ENCODE peak calls at places on chromosomes 6 and 20, in five cellular contexts. D is PC-3, G is foreskin fibroblast, W is neuronal stem cell, U is left lung. T is an unnamed sample.

GRCh38 chr6:138440296-138440695 is 36.3 kb downstream of the HEBP2 start:
- DNase-seq in D (no peak), U (no peak), W (no peak), G (no peak), T (no peak)

GRCh38 chr6:31794866-31795615 is 511 bp downstream of the VARS1 start:
- DNase-seq in G (no peak), U (peak), D (no peak), W (peak), T (no peak)

GRCh38 chr6:108163644-108164536 is 1.9 kb upstream of the NR2E1 start:
- DNase-seq in D (no peak), G (no peak), W (no peak), U (no peak), T (no peak)

GRCh38 chr20:48523191-48523757 is 304.5 kb downstream of the PREX1 start:
- DNase-seq in D (peak), U (no peak), G (peak), W (peak), T (peak)

GRCh38 chr6:42140756-42141602 is 1.4 kb downstream of the C6orf132 start:
- DNase-seq in D (no peak), G (no peak), W (no peak), U (no peak), T (no peak)

GRCh38 chr6:161674930-161675523 is 401.2 kb upstream of the AGPAT4 start:
- DNase-seq in G (no peak), W (no peak), D (no peak), U (no peak), T (no peak)

GRCh38 chr6:146358341-146359046 is 185.1 kb upstream of the RAB32 start:
- DNase-seq in U (no peak), G (no peak), D (peak), W (no peak), T (no peak)

GRCh38 chr6:29995346-29995777 is 53.0 kb downstream of the HLA-A start:
- DNase-seq in W (no peak), U (no peak), D (peak), G (peak), T (no peak)

GRCh38 chr6:70436320-70436719 is 23.0 kb downstream of the FAM135A start:
- DNase-seq in G (no peak), D (no peak), U (no peak), W (no peak), T (no peak)

GRCh38 chr6:37052027-37052628 is 46.7 kb downstream of the FGD2 start:
- DNase-seq in W (no peak), D (no peak), U (peak), G (no peak), T (no peak)

GRCh38 chr6:110816677-110817076 is 1.4 kb upstream of the CDK19 start:
- DNase-seq in U (no peak), W (no peak), G (no peak), D (no peak), T (no peak)

GRCh38 chr20:46682063-46682821 is 7.0 kb downstream of the TP53RK start:
- DNase-seq in U (no peak), W (no peak), G (no peak), D (no peak), T (no peak)

GRCh38 chr6:109595998-109596397 is 95.0 kb downstream of the AK9 start:
- DNase-seq in U (no peak), D (peak), G (peak), W (no peak), T (peak)

GRCh38 chr6:145086197-145086596 is 649.1 kb downstream of the EPM2A start:
- DNase-seq in D (no peak), G (no peak), U (no peak), W (no peak), T (no peak)

GRCh38 chr6:1917628-1918371 is 308.1 kb downstream of the FOXC1 start:
- DNase-seq in G (peak), W (no peak), U (no peak), D (peak), T (no peak)

GRCh38 chr6:99187429-99187828 is 162.0 kb downstream of the FAXC start:
- DNase-seq in G (no peak), U (no peak), W (no peak), D (peak), T (no peak)

GRCh38 chr6:144006731-144007454 is 1.2 kb downstream of the PLAGL1 start:
- DNase-seq in G (peak), W (no peak), D (peak), U (peak), T (no peak)

GRCh38 chr6:40999498-41000070 is 39.4 kb downstream of the UNC5CL start:
- DNase-seq in D (peak), U (peak), G (no peak), W (no peak), T (peak)

GRCh38 chr20:64150756-64151633 is 13.3 kb upstream of the MYT1 start:
- DNase-seq in G (no peak), U (peak), W (no peak), D (no peak), T (no peak)

GRCh38 chr6:55925292-55925691 is 49.9 kb upstream of the BMP5 start:
- DNase-seq in W (no peak), G (peak), D (peak), U (no peak), T (no peak)

GRCh38 chr6:36633915-36634314 is 39.8 kb downstream of the SRSF3 start:
- DNase-seq in G (peak), W (no peak), U (no peak), D (peak), T (peak)

GRCh38 chr6:25415274-25415673 is 136.1 kb downstream of the CARMIL1 start:
- DNase-seq in U (no peak), D (no peak), G (no peak), W (no peak), T (no peak)
- H3K4me3 ChIP-seq in U (no peak), D (no peak), G (no peak), W (no peak), T (no peak)

GRCh38 chr20:62550087-62550565 is 74.3 kb upstream of the GATA5 start:
- DNase-seq in G (no peak), W (no peak), U (no peak), D (no peak), T (peak)
- H3K4me3 ChIP-seq in G (no peak), W (no peak), U (no peak), D (no peak), T (no peak)

DNA sequence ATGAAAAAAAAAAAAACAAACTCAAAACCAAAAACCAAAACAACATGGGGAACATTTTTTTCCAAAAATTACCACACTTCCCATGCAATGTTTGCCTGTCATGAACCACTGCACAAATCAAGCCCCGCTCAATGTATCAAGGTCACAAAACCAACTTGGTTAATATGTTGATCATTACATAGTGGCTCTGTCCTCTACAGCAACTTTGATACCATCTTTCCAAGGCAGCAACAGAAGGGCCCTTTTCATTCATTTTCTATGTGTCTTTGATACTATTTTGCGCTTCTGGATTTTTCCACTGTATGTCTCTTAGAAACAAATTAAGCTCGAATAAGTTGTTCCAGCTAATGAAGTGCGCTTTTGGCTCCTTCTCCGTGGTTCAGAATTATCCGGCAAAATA is 1.5 kb downstream of the ZHX3 start:
- DNase-seq in W (no peak), G (no peak), U (no peak), D (no peak), T (no peak)
- H3K4me3 ChIP-seq in W (no peak), G (peak), U (no peak), D (peak), T (peak)

DNA sequence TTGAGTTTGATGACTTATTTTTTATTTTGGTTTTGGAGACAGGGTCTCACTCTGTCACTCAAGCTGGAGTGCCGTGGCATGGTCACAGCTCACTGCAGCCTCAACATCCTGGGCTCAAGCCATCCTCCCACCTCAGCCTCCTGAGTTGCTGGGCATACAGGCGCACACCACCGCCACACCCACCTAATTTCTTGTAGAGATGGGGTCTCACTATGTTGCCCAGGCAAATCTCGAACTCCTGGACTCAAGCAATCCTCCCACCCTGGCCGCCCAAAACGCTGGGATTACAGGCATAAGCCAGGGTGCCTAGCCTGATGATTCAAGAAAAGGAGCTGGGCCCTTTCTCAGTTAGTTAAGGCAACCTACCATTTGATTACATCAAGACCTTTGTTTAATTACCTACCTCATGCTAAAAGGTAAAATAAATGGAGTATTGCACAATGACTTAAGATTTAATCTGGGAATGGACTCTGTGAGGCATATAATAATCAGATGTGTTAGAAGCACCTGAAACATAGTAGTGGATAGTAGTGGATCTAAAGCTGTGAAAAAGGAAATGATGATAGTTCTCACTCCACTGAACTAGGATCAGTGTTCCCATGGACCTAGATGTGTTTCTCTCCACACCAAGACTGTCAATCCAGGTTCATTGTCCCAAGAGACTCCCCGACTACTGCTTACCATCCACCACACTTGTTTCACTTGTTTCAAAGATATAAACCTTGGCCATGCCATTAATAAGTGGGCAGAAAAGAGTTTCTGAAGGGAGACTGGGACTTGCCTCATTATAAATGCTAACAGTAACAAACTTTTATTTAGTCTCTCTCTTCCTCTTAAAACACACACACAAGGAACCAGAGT is 2.1 kb downstream of the TNFRSF21 start:
- DNase-seq in U (no peak), W (no peak), D (no peak), G (no peak), T (no peak)
- H3K4me3 ChIP-seq in U (peak), W (peak), D (peak), G (peak), T (no peak)

GRCh38 chr6:127406122-127406521 is 53.1 kb downstream of the KIAA0408 start:
- DNase-seq in W (no peak), G (no peak), U (no peak), D (no peak), T (no peak)
- H3K4me3 ChIP-seq in W (no peak), G (no peak), U (no peak), D (no peak), T (no peak)

GRCh38 chr6:158032354-158032733 is 50.7 kb downstream of the SYNJ2 start:
- DNase-seq in U (no peak), G (no peak), D (no peak), W (no peak), T (no peak)
- H3K4me3 ChIP-seq in U (no peak), G (no peak), D (no peak), W (no peak), T (no peak)

GRCh38 chr6:152874846-152875568 is 107.8 kb downstream of the FBXO5 start:
- DNase-seq in D (no peak), G (no peak), W (no peak), U (no peak), T (no peak)

GRCh38 chr6:152879681-152880080 is 103.2 kb downstream of the FBXO5 start:
- DNase-seq in D (no peak), G (no peak), W (no peak), U (no peak), T (no peak)

DNA sequence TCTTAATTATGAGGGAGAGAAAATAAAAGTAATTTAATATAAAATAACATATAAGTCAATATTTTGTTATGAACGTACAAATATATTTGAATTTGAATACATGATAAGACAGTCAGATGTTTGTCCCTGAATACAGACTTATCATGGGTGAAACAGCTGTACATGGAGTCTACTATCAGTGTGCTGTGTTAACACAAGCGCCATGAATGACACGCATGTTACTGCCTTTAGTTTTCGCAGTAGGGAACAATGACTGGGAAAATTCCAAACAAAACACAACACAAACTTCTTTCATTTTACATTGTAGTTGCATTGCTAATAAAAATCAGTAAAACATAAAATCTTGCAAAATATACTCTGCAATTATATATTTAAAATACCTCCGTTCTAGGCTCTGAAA is 108.6 kb downstream of the FBXO5 start:
- DNase-seq in U (no peak), W (no peak), G (no peak), D (no peak), T (no peak)
- H3K4me3 ChIP-seq in U (no peak), W (no peak), G (no peak), D (no peak), T (no peak)

GRCh38 chr6:151616600-151616999 is 122.8 kb downstream of the CCDC170 start:
- DNase-seq in U (no peak), D (no peak), G (no peak), W (no peak), T (no peak)
- H3K4me3 ChIP-seq in U (no peak), D (no peak), G (no peak), W (no peak), T (no peak)

GRCh38 chr6:34414999-34415858 is 10.6 kb downstream of the RPS10 start:
- DNase-seq in D (peak), G (peak), U (no peak), W (no peak), T (peak)
- H3K4me3 ChIP-seq in D (no peak), G (no peak), U (no peak), W (no peak), T (no peak)

T was measured in thyroid gland.